ENCODE peak calls at places on chromosomes 16 and 17, in seven cellular contexts. S, Z, V, M, P, J and E are unnamed samples.

GRCh38 chr17:81429813-81430510 is 34.7 kb downstream of the BAHCC1 start:
- DNase-seq in S (no peak), J (peak; percentile 81), P (peak; percentile 16), Z (no peak), V (no peak), M (no peak), E (no peak)

GRCh38 chr17:4118095-4118743 is 24.6 kb downstream of the ZZEF1 start:
- DNase-seq in Z (no peak), S (no peak), J (no peak), M (no peak), V (peak; percentile 25), P (no peak), E (no peak)

GRCh38 chr16:87765776-87766484 is at the start of gene KLHDC4:
- DNase-seq in P (peak; percentile 85), M (peak; percentile 88), V (peak; percentile 85), S (peak; percentile 92), Z (peak; percentile 95), J (peak; percentile 64), E (peak; percentile 92)

GRCh38 chr17:32777436-32777835 is 99.5 kb downstream of the MYO1D start:
- DNase-seq in P (peak; percentile 55), Z (no peak), V (no peak), J (no peak), M (no peak), S (no peak), E (peak; percentile 45)

GRCh38 chr17:74972107-74972972 is at the start of gene HID1:
- DNase-seq in P (peak; percentile 48), Z (peak; percentile 86), V (peak; percentile 73), S (peak; percentile 78), M (peak; percentile 62), J (peak; percentile 85), E (peak; percentile 53)

GRCh38 chr16:88951989-88952388 is 25.0 kb downstream of the CBFA2T3 start:
- DNase-seq in J (no peak), M (no peak), V (no peak), P (no peak), S (no peak), Z (no peak), E (no peak)

GRCh38 chr17:58279736-58280479 is 827 bp downstream of the MPO start:
- DNase-seq in S (no peak), J (no peak), P (no peak), M (no peak), Z (peak; percentile 62), V (no peak), E (no peak)

GRCh38 chr17:59842901-59843652 is 49.7 kb downstream of the TUBD1 start:
- DNase-seq in S (peak; percentile 88), J (no peak), Z (peak; percentile 71), P (peak; percentile 94), V (peak; percentile 81), M (no peak), E (peak; percentile 35)

GRCh38 chr16:57802635-57803412 is 533 bp upstream of the KIFC3 start:
- DNase-seq in S (no peak), Z (no peak), J (no peak), P (no peak), M (no peak), V (no peak), E (peak; percentile 27)

GRCh38 chr17:65190467-65191095 is 53.4 kb downstream of the RGS9 start:
- DNase-seq in P (peak; percentile 68), M (no peak), Z (no peak), J (no peak), V (no peak), S (no peak), E (peak; percentile 74)